ENCODE peak calls at places on chromosomes 1 and 21, in four cellular contexts. I is HepG2, H is Panc1, V is K562. Z is an unnamed sample.

GRCh38 chr1:28129150-28129549 is 40.7 kb upstream of the EYA3 start:
- DNase-seq in H (no peak), I (no peak), V (no peak), Z (peak; percentile 63)

GRCh38 chr1:176638713-176639112 is 175.7 kb downstream of the PAPPA2 start:
- DNase-seq in H (no peak), V (no peak), I (no peak), Z (no peak)

GRCh38 chr1:13930151-13930550 is 230.2 kb downstream of the PRDM2 start:
- DNase-seq in V (peak; percentile 37), I (peak; percentile 9), H (no peak), Z (peak; percentile 27)

GRCh38 chr1:212290608-212291007 is 5.4 kb downstream of the PPP2R5A start:
- DNase-seq in H (no peak), I (peak; percentile 16), V (no peak), Z (no peak)

GRCh38 chr1:225875044-225875822 is 6.9 kb downstream of the TMEM63A start:
- DNase-seq in H (no peak), I (no peak), V (no peak), Z (peak; percentile 82)

GRCh38 chr1:23559985-23560755 is 869 bp upstream of the ID3 start:
- DNase-seq in I (no peak), H (no peak), V (no peak), Z (no peak)

GRCh38 chr1:68814067-68814466 is 317.2 kb upstream of the DEPDC1 start:
- DNase-seq in H (no peak), I (no peak), V (no peak), Z (no peak)

GRCh38 chr21:34705032-34705431 is 36.2 kb downstream of the CLIC6 start:
- DNase-seq in V (no peak), H (no peak), I (no peak), Z (no peak)

GRCh38 chr1:74964508-74964907 is 169.7 kb upstream of the LHX8 start:
- DNase-seq in I (no peak), H (no peak), V (no peak), Z (no peak)
- TF ChIP-seq TCF7L2 in I (no peak), H (no peak), V (no peak), Z (no peak)

DNA sequence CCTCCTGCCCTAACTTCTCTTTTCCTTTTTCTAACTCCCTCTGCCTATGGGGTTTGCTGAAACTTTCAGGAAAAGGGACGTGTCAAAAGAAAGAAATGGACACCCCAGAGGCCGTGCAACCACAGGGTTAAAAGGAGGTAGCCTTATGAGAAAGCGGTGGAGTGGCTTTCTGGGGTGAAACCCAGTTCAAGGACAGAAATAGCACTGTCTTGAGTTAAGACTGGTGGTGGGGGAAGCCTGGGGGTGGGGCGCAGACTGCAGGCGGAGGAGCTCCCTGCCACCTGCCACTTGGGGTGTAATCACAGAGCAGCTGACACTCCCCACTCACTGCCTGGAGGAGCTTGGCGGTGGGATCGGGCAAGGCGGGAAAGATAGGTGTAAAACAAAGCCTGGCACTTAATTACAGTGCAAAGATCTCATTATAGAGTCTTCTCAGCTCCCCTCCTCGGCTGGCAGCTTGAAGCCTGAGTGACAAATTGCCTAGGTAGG is 756 bp upstream of the TLR5 start:
- DNase-seq in H (no peak), I (no peak), V (peak; percentile 77), Z (no peak)
- TF ChIP-seq TCF7L2 in H (no peak), I (no peak), V (no peak), Z (no peak)

DNA sequence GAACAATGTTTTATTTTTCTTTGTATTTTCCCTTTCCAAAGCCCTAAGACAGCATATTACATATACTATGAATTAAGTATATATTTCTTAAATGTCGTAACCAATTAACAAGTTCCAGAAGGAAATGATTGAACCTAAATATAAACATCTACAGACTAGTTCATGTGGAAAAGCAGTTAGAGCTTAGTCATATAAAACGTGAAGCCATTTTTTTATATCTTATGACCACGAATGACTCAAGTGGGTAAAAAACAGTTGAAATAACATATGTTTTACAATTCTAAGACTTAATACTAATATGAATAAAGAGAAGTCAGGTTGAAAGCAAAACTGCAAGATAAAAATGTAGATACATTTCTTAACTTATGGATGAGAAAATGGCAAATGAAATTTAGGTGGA is 307.3 kb downstream of the BRINP3 start:
- DNase-seq in V (no peak), I (no peak), H (no peak), Z (no peak)
- TF ChIP-seq TCF7L2 in V (no peak), I (no peak), H (no peak), Z (no peak)

GRCh38 chr1:172761581-172762025 is 102.7 kb downstream of the FASLG start:
- DNase-seq in V (no peak), I (no peak), H (no peak), Z (no peak)
- TF ChIP-seq TCF7L2 in V (no peak), I (no peak), H (no peak), Z (no peak)

GRCh38 chr1:8763888-8764287 is 53.6 kb downstream of the RERE start:
- DNase-seq in V (peak; percentile 54), I (no peak), H (no peak), Z (no peak)
- TF ChIP-seq TCF7L2 in V (no peak), I (no peak), H (no peak), Z (no peak)

DNA sequence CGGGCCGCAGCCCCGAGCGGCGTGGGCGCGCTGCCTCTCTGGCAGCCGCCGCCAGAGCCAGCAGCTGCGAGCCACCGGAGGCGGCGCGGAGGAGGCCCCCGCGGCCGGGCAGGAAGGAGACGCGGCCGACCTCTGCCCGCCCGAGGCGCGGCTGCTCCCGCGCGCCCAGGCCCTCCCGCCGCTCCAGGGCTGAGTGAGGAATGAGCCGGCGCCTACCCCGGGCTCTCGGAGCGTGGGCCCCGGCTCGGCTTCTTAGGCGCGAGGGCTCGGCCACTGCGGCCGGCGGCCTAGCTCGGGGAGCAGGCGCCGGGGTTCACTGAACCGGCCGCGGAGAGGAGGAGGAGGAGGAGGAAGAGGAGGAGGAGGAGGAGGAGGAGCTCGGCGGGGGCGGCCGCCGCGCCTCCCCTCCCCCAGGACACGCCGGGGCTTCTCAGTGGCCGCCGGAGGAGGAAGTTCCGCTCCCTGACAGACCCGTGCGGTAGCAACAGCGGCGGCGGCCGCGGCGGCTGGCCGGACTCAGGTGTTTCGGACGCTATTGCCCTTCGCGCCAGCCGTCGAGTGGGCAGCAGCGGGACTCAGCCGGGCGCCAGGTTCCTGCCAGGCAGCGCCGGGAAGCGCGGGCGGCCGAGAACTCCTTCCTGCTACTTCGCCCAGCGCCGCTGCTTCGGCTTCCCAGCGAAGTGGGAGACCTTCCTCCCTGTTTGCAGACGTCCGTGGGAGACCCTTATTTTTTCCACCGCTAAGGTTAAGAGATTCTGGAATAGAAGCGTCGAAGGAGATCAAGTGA is at the start of gene MAN1A2:
- DNase-seq in I (peak; percentile 65), H (no peak), V (peak; percentile 84), Z (peak; percentile 54)
- TF ChIP-seq TCF7L2 in I (no peak), H (no peak), V (no peak), Z (peak; percentile 10)

DNA sequence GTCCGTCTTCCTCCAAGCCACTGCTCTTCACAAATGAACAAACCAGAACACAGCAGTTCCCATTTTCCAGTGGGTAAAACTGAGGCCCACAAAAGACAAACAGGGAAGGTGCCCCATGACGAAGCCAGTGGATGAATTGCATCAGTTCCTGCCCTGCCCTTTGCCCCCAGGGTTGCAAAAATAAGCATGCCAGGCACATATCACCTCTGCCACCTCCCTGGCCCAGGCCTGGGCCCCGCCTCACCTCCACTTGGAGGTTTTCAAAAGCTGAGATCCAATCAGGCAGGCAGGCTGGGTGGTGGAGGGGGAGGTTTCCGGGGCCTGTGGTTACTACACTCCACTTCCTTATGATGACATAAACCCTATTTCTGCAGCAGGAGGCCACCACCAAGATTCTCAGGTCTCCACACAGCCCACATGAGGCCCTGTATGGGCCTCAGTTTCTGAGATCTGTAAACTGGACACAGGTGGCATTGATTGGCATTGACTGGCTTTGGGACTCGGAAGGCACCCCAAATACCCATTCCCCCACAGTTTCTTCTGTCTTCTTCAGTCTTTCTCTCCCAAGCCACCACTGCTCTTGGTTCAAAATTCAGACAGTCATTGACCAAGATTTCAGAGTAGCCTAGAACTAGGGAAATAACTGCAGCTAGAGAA is 4.1 kb downstream of the KIF21B start:
- DNase-seq in V (peak; percentile 79), I (peak; percentile 17), H (no peak), Z (peak; percentile 49)
- TF ChIP-seq TCF7L2 in V (no peak), I (no peak), H (no peak), Z (no peak)

DNA sequence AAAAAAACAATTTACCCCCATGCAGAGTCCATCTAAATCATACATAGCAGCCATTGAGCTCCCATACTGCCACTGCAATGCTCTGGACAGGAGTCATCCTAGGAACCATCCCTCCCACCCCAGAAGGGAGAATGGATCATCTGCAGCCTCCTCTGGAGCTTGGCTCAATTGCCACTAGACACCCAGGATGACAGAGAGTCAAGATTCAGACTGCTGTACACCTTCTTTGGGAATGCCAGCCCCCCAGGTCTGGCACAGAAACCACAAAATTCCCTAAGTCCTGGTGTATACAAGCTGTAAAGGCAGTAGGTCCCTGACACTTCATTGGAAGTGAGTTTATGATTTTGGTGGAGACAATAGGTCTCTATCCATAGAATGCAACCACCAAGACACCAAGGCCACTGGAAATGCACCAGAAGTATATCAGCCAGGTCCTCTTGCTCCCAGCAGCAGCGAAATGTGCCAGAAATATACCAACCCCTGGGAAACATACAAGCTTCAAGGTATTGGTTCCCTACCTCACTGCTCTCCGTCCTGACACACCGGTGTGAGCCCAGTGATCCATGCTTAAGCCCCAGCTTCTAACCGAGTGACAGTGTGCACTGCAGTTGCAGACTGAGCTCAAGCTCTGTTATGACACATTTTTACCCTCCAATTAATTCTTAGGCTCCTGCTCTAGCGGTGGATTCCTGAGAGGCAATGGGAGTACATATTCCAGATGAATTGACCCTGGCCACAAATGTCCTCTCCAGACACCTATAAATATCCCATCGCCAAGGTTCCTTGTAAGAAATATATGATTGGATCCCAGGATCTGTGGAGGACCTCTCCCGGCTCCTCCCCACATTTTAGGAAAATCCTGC is 4.4 kb downstream of the TAL1 start:
- DNase-seq in H (no peak), I (no peak), V (peak; percentile 15), Z (no peak)
- TF ChIP-seq TCF7L2 in H (no peak), I (no peak), V (no peak), Z (no peak)

GRCh38 chr1:65939187-65939586 is 146.5 kb downstream of the PDE4B start:
- DNase-seq in V (no peak), I (no peak), H (no peak), Z (no peak)
- TF ChIP-seq TCF7L2 in V (no peak), I (no peak), H (no peak), Z (no peak)